ENCODE peak calls at places on chromosome 19, in seven cellular contexts. F, U, P, Q, I, O and L are unnamed samples.

GRCh38 chr19:10936661-10937084 is 8.1 kb downstream of the TIMM29 start:
- DNase-seq in F (no peak), U (peak; percentile 74), P (no peak), Q (peak; percentile 67), I (peak; percentile 66), O (peak; percentile 83), L (peak; percentile 48)

GRCh38 chr19:17944301-17944700 is 11.5 kb downstream of the CCDC124 start:
- DNase-seq in F (no peak), U (no peak), P (no peak), Q (peak; percentile 40), I (no peak), O (peak; percentile 89), L (peak; percentile 27)

GRCh38 chr19:1102407-1103106 is 1.2 kb upstream of the GPX4 start:
- DNase-seq in F (no peak), U (peak; percentile 95), P (peak; percentile 88), Q (peak; percentile 87), I (peak; percentile 82), O (peak; percentile 100), L (peak; percentile 99)

GRCh38 chr19:33193864-33194362 is at the start of gene LRP3:
- DNase-seq in F (peak; percentile 60), U (no peak), P (no peak), Q (no peak), I (no peak), O (no peak), L (no peak)

GRCh38 chr19:33621811-33622504 is at the start of gene CHST8:
- DNase-seq in F (peak; percentile 40), U (no peak), P (no peak), Q (no peak), I (no peak), O (peak; percentile 6), L (no peak)

GRCh38 chr19:16814526-16815100 is 14.6 kb upstream of the SIN3B start:
- DNase-seq in F (no peak), U (no peak), P (no peak), Q (no peak), I (no peak), O (peak; percentile 48), L (no peak)

GRCh38 chr19:40244596-40244995 is 18.1 kb upstream of the CCNP start:
- DNase-seq in F (no peak), U (no peak), P (no peak), Q (no peak), I (no peak), O (no peak), L (no peak)

GRCh38 chr19:46383171-46383815 is 30.1 kb downstream of the CCDC8 start:
- DNase-seq in F (no peak), U (no peak), P (peak; percentile 34), Q (no peak), I (no peak), O (no peak), L (no peak)

GRCh38 chr19:16779539-16780163 is 49.5 kb upstream of the SIN3B start:
- DNase-seq in F (no peak), U (no peak), P (no peak), Q (no peak), I (no peak), O (no peak), L (no peak)

GRCh38 chr19:6218497-6219146 is 61.2 kb downstream of the MLLT1 start:
- DNase-seq in F (peak; percentile 88), U (peak; percentile 51), P (peak; percentile 70), Q (peak; percentile 92), I (peak; percentile 98), O (peak; percentile 82), L (peak; percentile 27)

GRCh38 chr19:39847525-39847924 is 1.3 kb upstream of the FBL start:
- DNase-seq in F (no peak), U (no peak), P (no peak), Q (no peak), I (no peak), O (no peak), L (no peak)

GRCh38 chr19:17889609-17890214 is 18.0 kb downstream of the SLC5A5 start:
- DNase-seq in F (no peak), U (no peak), P (no peak), Q (no peak), I (no peak), O (peak; percentile 28), L (no peak)

GRCh38 chr19:31110331-31110730 is 238.9 kb downstream of the TSHZ3 start:
- DNase-seq in F (no peak), U (no peak), P (no peak), Q (peak; percentile 23), I (no peak), O (peak; percentile 68), L (peak; percentile 27)

GRCh38 chr19:2282062-2282861 is at the start of gene PEAK3:
- DNase-seq in F (peak; percentile 87), U (no peak), P (peak; percentile 50), Q (peak; percentile 51), I (peak; percentile 65), O (no peak), L (no peak)

GRCh38 chr19:15551183-15552004 is 43.1 kb downstream of the CYP4F22 start:
- DNase-seq in F (no peak), U (no peak), P (no peak), Q (peak; percentile 22), I (no peak), O (peak; percentile 37), L (no peak)

GRCh38 chr19:52535831-52536800 is 8.6 kb downstream of the ZNF808 start:
- DNase-seq in F (peak; percentile 94), U (no peak), P (peak; percentile 89), Q (peak; percentile 89), I (peak; percentile 79), O (peak; percentile 70), L (no peak)

GRCh38 chr19:10694706-10695105 is 6.5 kb upstream of the QTRT1 start:
- DNase-seq in F (no peak), U (no peak), P (no peak), Q (no peak), I (no peak), O (no peak), L (no peak)

GRCh38 chr19:30852168-30852567 is 480.0 kb downstream of the ZNF536 start:
- DNase-seq in F (no peak), U (no peak), P (no peak), Q (no peak), I (no peak), O (no peak), L (no peak)

GRCh38 chr19:7871530-7872305 is 2.5 kb downstream of the PRR36 start:
- DNase-seq in F (peak; percentile 84), U (peak; percentile 96), P (peak; percentile 99), Q (peak; percentile 78), I (peak; percentile 72), O (peak; percentile 90), L (peak; percentile 65)

GRCh38 chr19:3073931-3074595 is 11.8 kb upstream of the TLE5 start:
- DNase-seq in F (no peak), U (no peak), P (no peak), Q (no peak), I (no peak), O (peak; percentile 30), L (no peak)

GRCh38 chr19:16654621-16655020 is 5.3 kb downstream of the SMIM7 start:
- DNase-seq in F (no peak), U (no peak), P (no peak), Q (no peak), I (no peak), O (peak; percentile 37), L (no peak)

GRCh38 chr19:1921825-1922224 is 16.6 kb downstream of the ADAT3 start:
- DNase-seq in F (no peak), U (no peak), P (no peak), Q (no peak), I (no peak), O (no peak), L (no peak)

GRCh38 chr19:52897149-52897935 is at the start of gene ZNF320:
- DNase-seq in F (peak; percentile 97), U (peak; percentile 85), P (peak; percentile 88), Q (peak; percentile 96), I (peak; percentile 98), O (peak; percentile 91), L (peak; percentile 57)

GRCh38 chr19:15265849-15266248 is 33.6 kb upstream of the EPHX3 start:
- DNase-seq in F (peak; percentile 90), U (no peak), P (no peak), Q (peak; percentile 95), I (peak; percentile 82), O (peak; percentile 98), L (peak; percentile 91)

GRCh38 chr19:42149447-42150202 is 17.4 kb upstream of the POU2F2 start:
- DNase-seq in F (no peak), U (no peak), P (no peak), Q (no peak), I (no peak), O (no peak), L (no peak)

GRCh38 chr19:42150353-42150752 is 18.1 kb upstream of the POU2F2 start:
- DNase-seq in F (no peak), U (no peak), P (no peak), Q (no peak), I (no peak), O (no peak), L (no peak)

GRCh38 chr19:42152285-42152684 is 20.0 kb upstream of the POU2F2 start:
- DNase-seq in F (no peak), U (no peak), P (no peak), Q (no peak), I (no peak), O (no peak), L (no peak)

GRCh38 chr19:42151735-42152134 is 19.5 kb upstream of the POU2F2 start:
- DNase-seq in F (no peak), U (no peak), P (no peak), Q (no peak), I (no peak), O (no peak), L (no peak)

GRCh38 chr19:42150940-42151339 is 18.7 kb upstream of the POU2F2 start:
- DNase-seq in F (no peak), U (no peak), P (no peak), Q (no peak), I (no peak), O (no peak), L (no peak)
- TF ChIP-seq CTCF in F (no peak), U (no peak), P (no peak), Q (no peak), I (no peak), O (no peak), L (no peak)

GRCh38 chr19:38425222-38425809 is 703 bp downstream of the RASGRP4 start:
- DNase-seq in F (no peak), U (no peak), P (no peak), Q (no peak), I (no peak), O (no peak), L (no peak)
- H3K4me3 ChIP-seq in F (peak overlapping the region; percentile 46), U (no peak overlapping the region), P (no peak overlapping the region), Q (no peak overlapping the region), I (peak overlapping the region; percentile 44), O (no peak overlapping the region), L (no peak overlapping the region)

DNA sequence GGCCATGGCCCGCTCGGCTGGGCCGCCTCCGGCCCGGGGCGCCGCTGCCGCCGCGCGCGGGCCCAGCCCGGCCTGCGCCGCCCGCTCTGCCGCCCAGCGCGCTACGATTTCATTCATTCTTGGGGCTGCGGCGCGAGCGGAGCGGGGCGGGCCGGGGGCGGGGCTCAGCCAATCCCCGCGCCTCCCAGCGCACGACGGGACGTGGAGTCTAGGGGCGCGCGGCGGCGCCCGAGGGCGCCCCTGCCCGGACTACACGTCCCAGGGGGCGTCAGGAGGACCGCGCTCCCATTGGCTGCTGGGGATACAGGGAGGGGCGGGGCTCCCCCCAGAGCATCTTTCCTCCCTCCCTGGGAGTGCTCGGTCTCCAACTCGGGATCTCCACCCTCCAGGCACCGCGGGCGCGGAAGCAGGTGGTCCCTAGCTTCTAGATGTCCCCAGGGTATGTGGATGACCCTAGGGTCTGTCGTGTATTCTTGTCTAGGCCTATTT is 5.6 kb upstream of the DPF1 start:
- DNase-seq in F (peak; percentile 56), U (peak; percentile 85), P (peak; percentile 83), Q (no peak), I (no peak), O (peak; percentile 77), L (peak; percentile 38)
- TF ChIP-seq CTCF in F (no peak), U (no peak), P (no peak), Q (no peak), I (no peak), O (no peak), L (no peak)

GRCh38 chr19:57946316-57946715 is 1.2 kb downstream of the ZNF256 start:
- DNase-seq in F (no peak), U (no peak), P (no peak), Q (no peak), I (no peak), O (no peak), L (no peak)
- H3K4me3 ChIP-seq in F (peak overlapping the region; percentile 86), U (no peak overlapping the region), P (peak overlapping the region; percentile 70), Q (peak overlapping the region; percentile 79), I (peak overlapping the region; percentile 69), O (peak overlapping the region; percentile 77), L (peak overlapping the region; percentile 98)